ENCODE peak calls at places on chromosomes 2 and 18, in six cellular contexts. D, P, X, M, B and L are unnamed samples. For H3K9me3, the result is how much of the 10 kb centered on the place peaks cover.

GRCh38 chr2:214574077-214574775 is 163.4 kb downstream of the VWC2L start:
- DNase-seq in P (no peak), D (no peak), M (no peak), X (no peak), B (no peak), L (no peak)

GRCh38 chr2:143218621-143219020 is 89.4 kb downstream of the ARHGAP15 start:
- DNase-seq in X (no peak), M (no peak), D (no peak), P (no peak), B (no peak), L (no peak)

GRCh38 chr18:6107794-6108193 is 212.5 kb upstream of the TMEM200C start:
- DNase-seq in P (peak), D (no peak), M (no peak), X (no peak), B (peak), L (no peak)

GRCh38 chr18:57915848-57916596 is 112.9 kb upstream of the ATP8B1 start:
- DNase-seq in P (no peak), D (no peak), M (no peak), X (no peak), B (no peak), L (no peak)

GRCh38 chr18:54209471-54210180 is 14.8 kb downstream of the MBD2 start:
- DNase-seq in B (no peak), D (no peak), X (no peak), P (no peak), M (no peak), L (no peak)

GRCh38 chr2:238942941-238943715 is 95.2 kb downstream of the TWIST2 start:
- DNase-seq in P (peak), B (peak), D (peak), M (no peak), X (no peak), L (no peak)

GRCh38 chr2:121197369-121198091 is 87.5 kb downstream of the TFCP2L1 start:
- DNase-seq in B (peak), D (peak), P (peak), X (peak), M (peak), L (no peak)

GRCh38 chr18:10015941-10016819 is 102.4 kb downstream of the VAPA start:
- DNase-seq in P (no peak), D (no peak), X (no peak), B (no peak), M (no peak), L (no peak)

GRCh38 chr2:225319872-225320271 is 79.6 kb upstream of the NYAP2 start:
- DNase-seq in M (no peak), X (no peak), B (no peak), P (no peak), D (no peak), L (no peak)

GRCh38 chr2:37324536-37324785 is 172 bp downstream of the PRKD3 start:
- DNase-seq in X (peak), P (peak), M (peak), B (peak), D (no peak), L (no peak)

GRCh38 chr2:120935339-120936313 is 200.0 kb downstream of the GLI2 start:
- DNase-seq in P (no peak), X (no peak), M (no peak), D (no peak), B (no peak), L (no peak)

GRCh38 chr2:236562434-236562833 is 7.2 kb upstream of the ACKR3 start:
- DNase-seq in X (no peak), B (no peak), P (no peak), M (no peak), D (no peak), L (no peak)

GRCh38 chr18:45352874-45353273 is 262.4 kb upstream of the SLC14A2 start:
- DNase-seq in D (no peak), B (peak), X (no peak), M (no peak), P (no peak), L (no peak)

GRCh38 chr2:164205347-164205746 is 415.9 kb downstream of the GRB14 start:
- DNase-seq in B (no peak), M (no peak), D (no peak), P (no peak), X (no peak), L (no peak)

GRCh38 chr18:23244431-23244830 is 109.1 kb downstream of the CABLES1 start:
- DNase-seq in D (no peak), P (no peak), M (no peak), X (no peak), B (no peak), L (no peak)

GRCh38 chr2:181683518-181684453 is 3.5 kb upstream of the NEUROD1 start:
- DNase-seq in M (no peak), B (no peak), X (no peak), P (no peak), D (peak), L (no peak)

GRCh38 chr2:96759548-96759947 is 1.2 kb upstream of the CNNM4 start:
- DNase-seq in B (no peak), X (no peak), M (no peak), D (peak), P (no peak), L (no peak)

GRCh38 chr2:96756788-96757476 is 3.8 kb upstream of the CNNM4 start:
- DNase-seq in D (no peak), X (no peak), B (no peak), P (no peak), M (no peak), L (no peak)

GRCh38 chr2:96757477-96757860 is 3.2 kb upstream of the CNNM4 start:
- DNase-seq in B (no peak), M (no peak), D (no peak), P (no peak), X (no peak), L (no peak)

GRCh38 chr2:96760036-96760985 is at the start of gene CNNM4:
- DNase-seq in X (peak), D (peak), P (peak), B (peak), M (peak), L (peak)

GRCh38 chr2:96758987-96759386 is 1.7 kb upstream of the CNNM4 start:
- DNase-seq in M (no peak), P (no peak), D (peak), B (no peak), X (no peak), L (no peak)
- H3K9me3 ChIP-seq in M (under half), P (under half), D (under half), B (under half), X (under half), L (under half)

DNA sequence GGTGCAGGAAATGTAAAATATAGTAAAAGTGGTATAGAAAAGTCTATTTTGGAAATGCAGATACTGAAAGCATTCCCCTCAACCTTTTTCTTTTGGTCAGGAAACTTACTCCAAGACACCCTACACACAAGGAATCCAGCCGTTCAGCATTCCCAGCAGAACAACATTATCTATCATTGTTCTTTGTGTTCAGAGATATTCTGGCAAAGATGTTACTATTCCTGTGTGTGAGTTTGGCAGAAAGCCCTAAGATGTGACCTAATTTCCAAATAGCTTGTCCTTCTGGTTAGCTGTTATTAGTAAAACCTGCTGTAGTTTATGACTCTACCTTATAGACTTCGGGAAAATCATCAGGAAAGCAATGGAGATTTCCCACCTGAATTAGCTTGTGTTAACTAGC is 78.1 kb upstream of the PELI1 start:
- DNase-seq in D (no peak), M (no peak), X (no peak), B (no peak), P (no peak), L (no peak)
- H3K27ac ChIP-seq in D (no peak), M (no peak), X (no peak), B (peak), P (no peak), L (no peak)

GRCh38 chr2:147320148-147320547 is 524.7 kb upstream of the ACVR2A start:
- DNase-seq in P (no peak), D (no peak), B (no peak), X (no peak), M (no peak), L (no peak)
- H3K9me3 ChIP-seq in P (under half), D (under half), B (under half), X (under half), M (under half), L (under half)

GRCh38 chr18:13137939-13138821 is 80.4 kb upstream of the LDLRAD4 start:
- DNase-seq in D (peak), P (peak), M (peak), B (peak), X (peak), L (peak)

GRCh38 chr18:13139885-13140450 is 78.6 kb upstream of the LDLRAD4 start:
- DNase-seq in D (no peak), B (no peak), P (no peak), M (no peak), X (no peak), L (no peak)

GRCh38 chr18:13137041-13137938 is 81.3 kb upstream of the LDLRAD4 start:
- DNase-seq in B (no peak), M (peak), D (peak), P (no peak), X (peak), L (no peak)

GRCh38 chr18:13136689-13137040 is 81.9 kb upstream of the LDLRAD4 start:
- DNase-seq in M (no peak), P (no peak), B (no peak), X (peak), D (no peak), L (no peak)

DNA sequence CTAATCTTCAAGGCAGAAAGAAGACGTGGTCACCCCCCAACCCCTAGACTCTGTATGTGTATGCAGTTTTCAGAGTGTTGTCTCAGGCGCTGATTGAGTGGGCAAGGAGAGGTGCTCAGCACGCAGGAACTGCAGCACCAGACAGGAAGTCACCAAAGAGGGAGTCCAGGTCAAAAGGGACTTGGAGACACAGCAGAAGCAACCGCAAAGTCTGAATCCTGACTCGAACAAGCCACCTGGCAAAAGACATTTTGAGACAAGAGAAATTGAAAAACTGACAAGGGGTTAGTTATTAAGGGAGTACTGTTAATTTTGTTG is 79.8 kb upstream of the LDLRAD4 start:
- DNase-seq in D (no peak), X (no peak), M (no peak), B (no peak), P (no peak), L (no peak)
- H3K27ac ChIP-seq in D (peak), X (no peak), M (no peak), B (no peak), P (no peak), L (no peak)